ENCODE peak calls at places on chromosomes 16 and 17, in seven cellular contexts. One of them, this sample, is unnamed. For H3K4me1 and H3K36me3, the result is how much of the 10 kb centered on the place peaks cover.

GRCh38 chr16:8370374-8371015 is 219.8 kb downstream of the TMEM114 start:
- DNase-seq in Panc1: peak
- DNase-seq in pancreas: no peak
- DNase-seq in breast epithelium: no peak
- DNase-seq in IMR-90: peak
- DNase-seq in ascending aorta: no peak
- DNase-seq in uterus: no peak
- DNase-seq in this sample: no peak

GRCh38 chr16:88317619-88317977 is 65.2 kb upstream of the ZNF469 start:
- DNase-seq in IMR-90: peak
- DNase-seq in breast epithelium: no peak
- DNase-seq in pancreas: no peak
- DNase-seq in Panc1: no peak
- DNase-seq in ascending aorta: no peak
- DNase-seq in uterus: peak
- DNase-seq in this sample: no peak

GRCh38 chr17:79616801-79617200 is 6.0 kb upstream of the RBFOX3 start:
- DNase-seq in ascending aorta: no peak
- DNase-seq in IMR-90: no peak
- DNase-seq in breast epithelium: no peak
- DNase-seq in Panc1: no peak
- DNase-seq in uterus: no peak
- DNase-seq in pancreas: no peak
- DNase-seq in this sample: no peak

GRCh38 chr17:80817321-80817845 is 174.3 kb upstream of the CHMP6 start:
- DNase-seq in uterus: no peak
- DNase-seq in ascending aorta: peak
- DNase-seq in IMR-90: no peak
- DNase-seq in pancreas: no peak
- DNase-seq in Panc1: no peak
- DNase-seq in breast epithelium: no peak
- DNase-seq in this sample: no peak

GRCh38 chr17:75679706-75680201 is 12.6 kb downstream of the SAP30BP start:
- DNase-seq in IMR-90: no peak
- DNase-seq in Panc1: no peak
- DNase-seq in breast epithelium: peak
- DNase-seq in uterus: peak
- DNase-seq in ascending aorta: no peak
- DNase-seq in pancreas: no peak
- DNase-seq in this sample: no peak

GRCh38 chr17:41333836-41334235 is 16.8 kb downstream of the KRT33A start:
- DNase-seq in Panc1: no peak
- DNase-seq in ascending aorta: no peak
- DNase-seq in breast epithelium: no peak
- DNase-seq in pancreas: no peak
- DNase-seq in IMR-90: no peak
- DNase-seq in uterus: no peak
- DNase-seq in this sample: no peak

GRCh38 chr17:72604518-72604917 is 483.7 kb downstream of the SOX9 start:
- DNase-seq in uterus: no peak
- DNase-seq in ascending aorta: no peak
- DNase-seq in IMR-90: no peak
- DNase-seq in breast epithelium: no peak
- DNase-seq in pancreas: no peak
- DNase-seq in Panc1: no peak
- DNase-seq in this sample: no peak

GRCh38 chr16:10180771-10181163 is 1.5 kb downstream of the GRIN2A start:
- DNase-seq in ascending aorta: no peak
- DNase-seq in IMR-90: no peak
- DNase-seq in uterus: peak
- DNase-seq in breast epithelium: no peak
- DNase-seq in Panc1: no peak
- DNase-seq in pancreas: peak
- DNase-seq in this sample: peak

GRCh38 chr16:50961944-50962343 is 189.1 kb downstream of the SALL1 start:
- DNase-seq in IMR-90: no peak
- DNase-seq in ascending aorta: no peak
- DNase-seq in Panc1: no peak
- DNase-seq in uterus: no peak
- DNase-seq in pancreas: no peak
- DNase-seq in breast epithelium: no peak
- DNase-seq in this sample: no peak

GRCh38 chr16:85142129-85142513 is 29.8 kb upstream of the CIBAR2 start:
- DNase-seq in Panc1: no peak
- DNase-seq in breast epithelium: no peak
- DNase-seq in IMR-90: no peak
- DNase-seq in pancreas: no peak
- DNase-seq in ascending aorta: no peak
- DNase-seq in uterus: no peak
- DNase-seq in this sample: no peak

GRCh38 chr17:21676281-21677111 is 15.8 kb upstream of the KCNJ18 start:
- DNase-seq in ascending aorta: peak
- DNase-seq in Panc1: no peak
- DNase-seq in pancreas: no peak
- DNase-seq in uterus: no peak
- DNase-seq in breast epithelium: no peak
- DNase-seq in IMR-90: no peak
- DNase-seq in this sample: no peak

GRCh38 chr17:6510321-6511023 is 45.9 kb downstream of the PITPNM3 start:
- DNase-seq in Panc1: no peak
- DNase-seq in breast epithelium: no peak
- DNase-seq in IMR-90: peak
- DNase-seq in pancreas: no peak
- DNase-seq in uterus: no peak
- DNase-seq in ascending aorta: no peak
- DNase-seq in this sample: no peak

GRCh38 chr17:38667787-38668122 is 7.0 kb downstream of the EPOP start:
- DNase-seq in uterus: no peak
- DNase-seq in pancreas: no peak
- DNase-seq in Panc1: no peak
- DNase-seq in ascending aorta: no peak
- DNase-seq in breast epithelium: no peak
- DNase-seq in IMR-90: no peak
- DNase-seq in this sample: no peak
- TF ChIP-seq CTCF in uterus: no peak
- TF ChIP-seq CTCF in pancreas: no peak
- TF ChIP-seq CTCF in Panc1: peak
- TF ChIP-seq CTCF in ascending aorta: no peak
- TF ChIP-seq CTCF in breast epithelium: no peak
- TF ChIP-seq CTCF in IMR-90: no peak
- TF ChIP-seq CTCF in this sample: no peak

GRCh38 chr17:49510720-49511110 is 15.6 kb downstream of the NGFR start:
- DNase-seq in IMR-90: no peak
- DNase-seq in ascending aorta: no peak
- DNase-seq in Panc1: no peak
- DNase-seq in breast epithelium: no peak
- DNase-seq in pancreas: no peak
- DNase-seq in uterus: no peak
- DNase-seq in this sample: no peak
- H3K4me1 ChIP-seq in IMR-90: under half
- H3K4me1 ChIP-seq in ascending aorta: under half
- H3K4me1 ChIP-seq in Panc1: under half
- H3K4me1 ChIP-seq in breast epithelium: under half
- H3K4me1 ChIP-seq in pancreas: under half
- H3K4me1 ChIP-seq in uterus: under half
- H3K4me1 ChIP-seq in this sample: under half

DNA sequence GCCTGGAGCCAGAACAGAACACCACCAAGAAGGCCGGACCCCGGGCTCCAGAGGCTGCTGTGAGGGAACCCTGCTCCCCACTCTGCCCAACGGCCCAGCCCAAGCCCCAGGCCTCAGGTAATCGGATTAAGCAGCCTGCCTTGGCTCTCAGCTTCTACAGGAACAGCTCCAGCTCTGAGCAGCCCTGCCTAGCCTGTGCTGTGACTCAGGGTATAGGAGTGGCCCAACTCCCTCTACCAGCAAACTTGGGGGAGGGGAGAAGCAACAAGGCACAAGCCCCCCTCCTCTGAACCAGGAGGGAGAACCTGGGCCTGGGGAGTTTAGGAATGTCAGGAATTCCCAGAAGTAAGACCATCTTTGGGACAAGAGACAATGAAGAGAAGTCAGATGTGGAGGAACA is 849 bp upstream of the SOX15 start:
- DNase-seq in ascending aorta: no peak
- DNase-seq in breast epithelium: no peak
- DNase-seq in uterus: no peak
- DNase-seq in IMR-90: peak
- DNase-seq in pancreas: no peak
- DNase-seq in Panc1: no peak
- DNase-seq in this sample: no peak
- H3K36me3 ChIP-seq in ascending aorta: under half
- H3K36me3 ChIP-seq in breast epithelium: under half
- H3K36me3 ChIP-seq in uterus: under half
- H3K36me3 ChIP-seq in IMR-90: half or more
- H3K36me3 ChIP-seq in pancreas: under half
- H3K36me3 ChIP-seq in Panc1: under half
- H3K36me3 ChIP-seq in this sample: under half

DNA sequence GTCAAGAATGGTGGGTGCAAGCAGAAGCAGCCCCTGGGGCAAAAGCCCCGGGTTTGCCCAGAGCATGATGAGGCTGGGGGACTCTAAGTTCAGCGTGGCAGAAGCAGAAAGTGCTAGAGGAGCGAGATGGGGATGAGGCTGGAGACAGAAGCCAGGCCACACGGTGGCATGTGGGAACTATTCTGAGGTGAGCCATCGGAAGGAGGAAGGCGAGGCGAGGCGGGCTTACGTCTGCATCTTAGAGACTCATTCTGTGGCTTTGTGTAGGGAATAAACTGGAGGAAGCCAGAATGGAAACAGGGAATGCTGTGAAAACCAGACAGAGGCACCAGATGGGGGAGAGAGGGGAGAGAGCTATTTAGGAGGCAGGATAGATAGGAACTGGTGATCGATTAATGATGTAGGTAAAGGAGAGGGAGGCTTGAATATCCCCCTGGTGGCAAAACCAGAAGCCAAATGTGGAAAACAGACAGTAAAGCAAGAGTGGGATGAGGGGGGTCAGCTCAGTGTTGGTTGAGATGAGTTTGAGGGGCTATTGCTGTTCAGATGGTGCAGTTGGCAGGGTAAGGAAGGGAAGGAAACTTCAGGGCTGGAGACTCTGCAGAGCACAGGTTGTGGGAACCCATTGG is 3.1 kb upstream of the TNFSF13 start:
- DNase-seq in Panc1: no peak
- DNase-seq in uterus: no peak
- DNase-seq in IMR-90: no peak
- DNase-seq in ascending aorta: no peak
- DNase-seq in breast epithelium: no peak
- DNase-seq in pancreas: no peak
- DNase-seq in this sample: no peak
- TF ChIP-seq CTCF in Panc1: no peak
- TF ChIP-seq CTCF in uterus: no peak
- TF ChIP-seq CTCF in IMR-90: peak
- TF ChIP-seq CTCF in ascending aorta: no peak
- TF ChIP-seq CTCF in breast epithelium: no peak
- TF ChIP-seq CTCF in pancreas: no peak
- TF ChIP-seq CTCF in this sample: no peak

GRCh38 chr17:4219241-4219640 is 44.5 kb downstream of the ANKFY1 start:
- DNase-seq in uterus: no peak
- DNase-seq in breast epithelium: no peak
- DNase-seq in ascending aorta: no peak
- DNase-seq in pancreas: no peak
- DNase-seq in Panc1: no peak
- DNase-seq in IMR-90: no peak
- DNase-seq in this sample: no peak

GRCh38 chr17:4215882-4216411 is 47.8 kb downstream of the ANKFY1 start:
- DNase-seq in IMR-90: no peak
- DNase-seq in Panc1: no peak
- DNase-seq in ascending aorta: no peak
- DNase-seq in breast epithelium: no peak
- DNase-seq in pancreas: no peak
- DNase-seq in uterus: no peak
- DNase-seq in this sample: no peak

GRCh38 chr17:4220655-4221054 is 43.1 kb downstream of the ANKFY1 start:
- DNase-seq in breast epithelium: no peak
- DNase-seq in uterus: peak
- DNase-seq in IMR-90: peak
- DNase-seq in pancreas: no peak
- DNase-seq in ascending aorta: no peak
- DNase-seq in Panc1: no peak
- DNase-seq in this sample: peak

GRCh38 chr17:4221899-4222659 is 41.7 kb downstream of the ANKFY1 start:
- DNase-seq in ascending aorta: no peak
- DNase-seq in uterus: no peak
- DNase-seq in IMR-90: no peak
- DNase-seq in pancreas: no peak
- DNase-seq in Panc1: no peak
- DNase-seq in breast epithelium: no peak
- DNase-seq in this sample: no peak

DNA sequence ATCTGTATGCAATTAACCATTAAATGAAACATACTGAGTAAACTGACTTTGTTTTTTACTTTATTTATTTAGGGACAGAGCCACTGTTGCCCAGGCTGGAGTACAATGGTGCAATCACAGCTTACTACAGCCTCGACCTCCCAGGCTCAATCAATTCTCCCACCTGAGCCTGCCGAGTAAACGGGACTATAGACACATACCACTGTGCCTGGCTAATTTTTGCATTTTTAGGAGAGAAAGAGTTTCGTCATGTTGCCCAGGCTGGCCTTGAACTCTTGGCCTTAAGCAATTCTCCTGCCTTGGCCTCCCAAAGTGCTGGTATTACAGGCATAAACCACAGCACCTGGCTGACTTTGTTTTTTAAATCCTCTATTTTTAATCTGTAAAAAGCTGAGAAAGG is 42.6 kb downstream of the ANKFY1 start:
- DNase-seq in ascending aorta: no peak
- DNase-seq in uterus: no peak
- DNase-seq in breast epithelium: no peak
- DNase-seq in Panc1: no peak
- DNase-seq in IMR-90: no peak
- DNase-seq in pancreas: no peak
- DNase-seq in this sample: no peak
- H3K4me1 ChIP-seq in ascending aorta: under half
- H3K4me1 ChIP-seq in uterus: under half
- H3K4me1 ChIP-seq in breast epithelium: under half
- H3K4me1 ChIP-seq in Panc1: under half
- H3K4me1 ChIP-seq in IMR-90: under half
- H3K4me1 ChIP-seq in pancreas: under half
- H3K4me1 ChIP-seq in this sample: under half

DNA sequence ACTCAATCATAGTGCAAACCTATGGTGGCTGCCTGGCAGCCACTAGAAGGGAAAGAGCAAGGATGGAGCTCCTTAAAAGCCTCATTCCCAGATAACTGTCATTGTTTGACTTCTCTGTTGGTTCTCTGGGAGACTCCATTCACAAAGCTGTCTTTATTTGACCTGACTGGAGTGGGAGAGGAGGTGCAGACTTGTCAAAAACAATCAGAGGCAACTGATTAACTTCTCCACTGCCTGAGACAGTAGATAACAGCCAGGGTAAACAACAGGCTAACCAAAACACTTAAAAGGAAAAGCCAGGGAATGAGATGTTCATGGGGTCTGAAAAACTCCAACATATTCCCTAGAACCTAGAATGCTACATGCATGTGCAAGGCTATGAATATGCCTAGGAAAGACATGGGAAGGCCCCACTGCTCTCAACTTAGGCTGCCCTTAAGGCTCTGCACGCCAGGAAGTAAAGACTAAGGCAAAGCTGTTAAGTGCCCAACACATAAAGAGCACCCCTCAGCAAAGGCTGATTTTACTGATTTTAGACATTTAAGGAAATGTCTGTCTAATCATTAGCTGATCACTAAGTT is 82.0 kb downstream of the TTC19 start:
- DNase-seq in Panc1: no peak
- DNase-seq in uterus: no peak
- DNase-seq in ascending aorta: no peak
- DNase-seq in breast epithelium: no peak
- DNase-seq in pancreas: no peak
- DNase-seq in IMR-90: no peak
- DNase-seq in this sample: no peak
- H3K36me3 ChIP-seq in Panc1: under half
- H3K36me3 ChIP-seq in uterus: under half
- H3K36me3 ChIP-seq in ascending aorta: half or more
- H3K36me3 ChIP-seq in breast epithelium: under half
- H3K36me3 ChIP-seq in pancreas: under half
- H3K36me3 ChIP-seq in IMR-90: under half
- H3K36me3 ChIP-seq in this sample: under half